ENCODE peak calls at places on chromosomes 5 and 9, in seven cellular contexts. I is mesenchymal stem cell, Y is GM23248, Z is SK-N-SH, E is cardiac muscle cell, R is gastrocnemius medialis, Q is aorta. S is an unnamed sample. For H3K4me1 and H3K36me3, the result is how much of the 10 kb centered on the place peaks cover.

GRCh38 chr5:134092875-134093274 is 21.6 kb upstream of the TCF7 start:
- DNase-seq in I (no peak), Y (no peak), Z (no peak), E (no peak), R (no peak), Q (no peak), S (no peak)

GRCh38 chr5:1213508-1214162 is 11.5 kb upstream of the SLC6A18 start:
- DNase-seq in I (no peak), Y (no peak), Z (no peak), E (no peak), R (no peak), Q (peak), S (no peak)

GRCh38 chr5:154363411-154363810 is 82.4 kb upstream of the SAP30L start:
- DNase-seq in I (no peak), Y (no peak), Z (no peak), E (no peak), R (no peak), Q (no peak), S (no peak)

GRCh38 chr5:133990396-133990795 is 14.4 kb downstream of the VDAC1 start:
- DNase-seq in I (no peak), Y (no peak), Z (no peak), E (no peak), R (no peak), Q (no peak), S (no peak)

GRCh38 chr5:21919417-21920022 is 933.6 kb downstream of the CDH12 start:
- DNase-seq in I (peak), Y (peak), Z (peak), E (peak), R (no peak), Q (no peak), S (peak)

GRCh38 chr5:96004087-96004486 is 42.4 kb upstream of the ELL2 start:
- DNase-seq in I (peak), Y (no peak), Z (no peak), E (no peak), R (no peak), Q (no peak), S (no peak)

GRCh38 chr5:179534431-179534830 is 15.9 kb upstream of the RUFY1 start:
- DNase-seq in I (no peak), Y (no peak), Z (no peak), E (no peak), R (no peak), Q (no peak), S (no peak)

GRCh38 chr5:174750720-174751119 is 26.3 kb downstream of the MSX2 start:
- DNase-seq in I (no peak), Y (peak), Z (no peak), E (peak), R (no peak), Q (no peak), S (peak)

GRCh38 chr9:127703289-127703946 is 3.4 kb upstream of the CFAP157 start:
- DNase-seq in I (no peak), Y (no peak), Z (no peak), E (no peak), R (no peak), Q (no peak), S (no peak)

GRCh38 chr5:54091416-54092130 is 218.8 kb downstream of the ARL15 start:
- DNase-seq in I (no peak), Y (no peak), Z (no peak), E (no peak), R (no peak), Q (no peak), S (peak)

GRCh38 chr9:3704890-3705289 is 179.1 kb upstream of the RFX3 start:
- DNase-seq in I (no peak), Y (no peak), Z (no peak), E (no peak), R (no peak), Q (no peak), S (no peak)

GRCh38 chr9:113682297-113682771 is 193.8 kb upstream of the ZNF618 start:
- DNase-seq in I (peak), Y (peak), Z (peak), E (peak), R (no peak), Q (peak), S (peak)

GRCh38 chr5:147539053-147539452 is 29.2 kb upstream of the DPYSL3 start:
- DNase-seq in I (peak), Y (peak), Z (no peak), E (peak), R (no peak), Q (no peak), S (peak)

GRCh38 chr5:147369742-147370374 is 135.0 kb downstream of the STK32A start:
- DNase-seq in I (peak), Y (peak), Z (no peak), E (peak), R (no peak), Q (no peak), S (peak)

GRCh38 chr5:10145922-10146321 is 103.8 kb downstream of the ATPSCKMT start:
- DNase-seq in I (peak), Y (peak), Z (peak), E (peak), R (no peak), Q (no peak), S (peak)

GRCh38 chr5:175823731-175824525 is 47.5 kb upstream of the CPLX2 start:
- DNase-seq in I (no peak), Y (no peak), Z (no peak), E (no peak), R (no peak), Q (no peak), S (no peak)

GRCh38 chr9:116589392-116590354 is 97.4 kb upstream of the TRIM32 start:
- DNase-seq in I (peak), Y (peak), Z (peak), E (peak), R (no peak), Q (no peak), S (no peak)

GRCh38 chr5:110900829-110901228 is 162.0 kb downstream of the SLC25A46 start:
- DNase-seq in I (peak), Y (peak), Z (no peak), E (peak), R (no peak), Q (no peak), S (peak)

GRCh38 chr5:30808996-30809395 is 384.5 kb upstream of the CDH6 start:
- DNase-seq in I (no peak), Y (peak), Z (no peak), E (peak), R (no peak), Q (no peak), S (peak)

GRCh38 chr9:93023521-93023815 is 35.0 kb upstream of the SUSD3 start:
- DNase-seq in I (no peak), Y (no peak), Z (no peak), E (no peak), R (no peak), Q (no peak), S (no peak)

GRCh38 chr9:75198436-75198835 is 110.1 kb downstream of the OSTF1 start:
- DNase-seq in I (no peak), Y (no peak), Z (peak), E (no peak), R (no peak), Q (no peak), S (no peak)

GRCh38 chr9:35856206-35856605 is 14.0 kb downstream of the OR13J1 start:
- DNase-seq in I (no peak), Y (no peak), Z (no peak), E (no peak), R (no peak), Q (no peak), S (no peak)

GRCh38 chr9:129270205-129270604 is 92.1 kb upstream of the IER5L start:
- DNase-seq in I (no peak), Y (no peak), Z (no peak), E (no peak), R (no peak), Q (peak), S (no peak)

GRCh38 chr5:51466214-51466613 is 83.0 kb downstream of the ISL1 start:
- DNase-seq in I (no peak), Y (no peak), Z (no peak), E (no peak), R (no peak), Q (no peak), S (no peak)

GRCh38 chr5:139908749-139909148 is 113.1 kb downstream of the PSD2 start:
- DNase-seq in I (peak), Y (peak), Z (peak), E (peak), R (no peak), Q (no peak), S (peak)

GRCh38 chr9:137588311-137588710 is 2.0 kb downstream of the ZMYND19 start:
- DNase-seq in I (no peak), Y (no peak), Z (no peak), E (no peak), R (no peak), Q (no peak), S (no peak)
- H3K4me3 ChIP-seq in I (no peak), Y (no peak), Z (no peak), E (no peak), R (no peak), Q (no peak), S (no peak)

GRCh38 chr9:121288874-121289553 is 21.1 kb downstream of the GSN start:
- DNase-seq in I (peak), Y (peak), Z (no peak), E (peak), R (peak), Q (peak), S (peak)

GRCh38 chr9:121289554-121290370 is 21.8 kb downstream of the GSN start:
- DNase-seq in I (no peak), Y (peak), Z (no peak), E (peak), R (no peak), Q (peak), S (peak)

GRCh38 chr9:121286973-121287721 is 19.2 kb downstream of the GSN start:
- DNase-seq in I (peak), Y (peak), Z (no peak), E (peak), R (peak), Q (peak), S (peak)

GRCh38 chr9:121286688-121286972 is 18.7 kb downstream of the GSN start:
- DNase-seq in I (no peak), Y (no peak), Z (no peak), E (no peak), R (no peak), Q (no peak), S (no peak)

GRCh38 chr9:121288557-121288873 is 20.6 kb downstream of the GSN start:
- DNase-seq in I (no peak), Y (no peak), Z (no peak), E (no peak), R (no peak), Q (no peak), S (no peak)
- H3K4me1 ChIP-seq in I (under half), Y (under half), Z (under half), E (half or more), R (half or more), Q (under half), S (half or more)

DNA sequence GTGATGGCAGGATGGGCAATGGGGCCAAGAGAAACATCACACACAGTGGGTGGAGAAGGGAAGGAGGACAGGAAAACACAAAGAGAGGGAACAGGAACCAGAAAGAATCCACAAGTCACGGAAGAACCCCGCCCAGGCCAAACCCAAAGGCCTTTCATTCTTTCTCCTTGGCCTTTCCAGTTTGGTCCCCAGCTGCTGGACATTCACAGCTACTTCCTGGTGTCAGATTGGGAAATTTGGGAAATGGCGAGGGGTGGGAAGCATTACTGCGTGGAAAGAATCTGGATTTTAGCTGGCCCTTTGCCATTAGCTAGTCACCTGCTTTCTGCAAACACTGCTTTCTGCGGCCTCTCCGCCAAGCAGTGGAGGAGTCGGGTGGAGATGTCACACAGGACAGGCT is 82.5 kb downstream of the GLDC start:
- DNase-seq in I (no peak), Y (no peak), Z (no peak), E (no peak), R (no peak), Q (no peak), S (no peak)
- H3K36me3 ChIP-seq in I (under half), Y (under half), Z (under half), E (under half), R (under half), Q (under half), S (under half)

GRCh38 chr9:99108131-99108530 is 3.2 kb downstream of the TGFBR1 start:
- DNase-seq in I (no peak), Y (no peak), Z (no peak), E (no peak), R (no peak), Q (no peak), S (no peak)
- H3K4me3 ChIP-seq in I (no peak), Y (peak), Z (no peak), E (no peak), R (no peak), Q (no peak), S (no peak)

GRCh38 chr5:132294728-132295504 is 722 bp downstream of the SLC22A4 start:
- DNase-seq in I (peak), Y (peak), Z (no peak), E (peak), R (peak), Q (peak), S (peak)

GRCh38 chr5:132295505-132296411 is 1.6 kb downstream of the SLC22A4 start:
- DNase-seq in I (peak), Y (peak), Z (no peak), E (no peak), R (no peak), Q (no peak), S (no peak)

GRCh38 chr5:132298305-132298704 is 4.1 kb downstream of the SLC22A4 start:
- DNase-seq in I (peak), Y (no peak), Z (no peak), E (peak), R (no peak), Q (no peak), S (peak)

GRCh38 chr5:132297211-132297940 is 3.2 kb downstream of the SLC22A4 start:
- DNase-seq in I (no peak), Y (no peak), Z (no peak), E (no peak), R (no peak), Q (no peak), S (no peak)

GRCh38 chr5:132296412-132297001 is 2.3 kb downstream of the SLC22A4 start:
- DNase-seq in I (no peak), Y (peak), Z (no peak), E (peak), R (no peak), Q (peak), S (no peak)
- H3K4me1 ChIP-seq in I (under half), Y (under half), Z (under half), E (under half), R (under half), Q (under half), S (under half)

GRCh38 chr5:157354825-157355224 is 88.9 kb downstream of the CYFIP2 start:
- DNase-seq in I (peak), Y (no peak), Z (peak), E (no peak), R (no peak), Q (no peak), S (no peak)
- H3K36me3 ChIP-seq in I (under half), Y (under half), Z (under half), E (under half), R (under half), Q (under half), S (under half)

S was measured in adipocyte.